ENCODE peak calls at places on chromosomes 12 and 14, in nine cellular contexts. F is SK-N-SH, R is colonic mucosa, B is astrocyte, T is A549, P is fibroblast of lung, Y is upper lobe of left lung, L is right atrium auricular region, H is mucosa of descending colon. M is an unnamed sample. For H3K4me1, the result is how much of the 10 kb centered on the place peaks cover.

GRCh38 chr14:72588521-72588920 is 305.4 kb downstream of the DPF3 start:
- DNase-seq in F (no peak), R (no peak), B (no peak), T (no peak), P (no peak), Y (no peak), L (no peak), H (no peak), M (no peak)

GRCh38 chr14:92481386-92481785 is 32.2 kb upstream of the RIN3 start:
- DNase-seq in F (no peak), R (no peak), B (peak), T (no peak), P (peak), Y (no peak), L (peak), H (no peak), M (no peak)

GRCh38 chr12:131613678-131614077 is 97.2 kb upstream of the SFSWAP start:
- DNase-seq in F (no peak), R (no peak), B (no peak), T (no peak), P (no peak), Y (peak), L (no peak), H (no peak), M (no peak)

GRCh38 chr12:13959131-13959734 is 22.2 kb downstream of the GRIN2B start:
- DNase-seq in F (no peak), R (peak), B (no peak), T (no peak), P (no peak), Y (peak), L (no peak), H (peak), M (no peak)

GRCh38 chr12:31444801-31445200 is 118.9 kb upstream of the SINHCAF start:
- DNase-seq in F (no peak), R (no peak), B (no peak), T (no peak), P (no peak), Y (no peak), L (no peak), H (no peak), M (no peak)

GRCh38 chr14:47040490-47040889 is 388.9 kb upstream of the RPL10L start:
- DNase-seq in F (no peak), R (no peak), B (peak), T (no peak), P (peak), Y (no peak), L (no peak), H (no peak), M (peak)

GRCh38 chr14:100536721-100537700 is 50.2 kb downstream of the BEGAIN start:
- DNase-seq in F (peak), R (peak), B (no peak), T (no peak), P (no peak), Y (peak), L (peak), H (peak), M (no peak)

GRCh38 chr12:22083167-22083566 is 37.1 kb downstream of the CMAS start:
- DNase-seq in F (no peak), R (no peak), B (peak), T (no peak), P (peak), Y (no peak), L (no peak), H (no peak), M (peak)

GRCh38 chr12:56046027-56046780 is 4.5 kb downstream of the RPS26 start:
- DNase-seq in F (no peak), R (no peak), B (no peak), T (no peak), P (no peak), Y (no peak), L (no peak), H (no peak), M (no peak)

GRCh38 chr12:111457071-111457470 is 51.3 kb downstream of the SH2B3 start:
- DNase-seq in F (no peak), R (no peak), B (no peak), T (no peak), P (no peak), Y (no peak), L (no peak), H (no peak), M (no peak)

GRCh38 chr12:817941-818600 is 65.7 kb downstream of the WNK1 start:
- DNase-seq in F (no peak), R (no peak), B (no peak), T (no peak), P (no peak), Y (no peak), L (no peak), H (no peak), M (no peak)

GRCh38 chr12:820336-820735 is 68.0 kb downstream of the WNK1 start:
- DNase-seq in F (no peak), R (no peak), B (no peak), T (no peak), P (no peak), Y (no peak), L (no peak), H (no peak), M (no peak)

GRCh38 chr12:823043-823698 is 70.8 kb downstream of the WNK1 start:
- DNase-seq in F (no peak), R (no peak), B (no peak), T (no peak), P (no peak), Y (no peak), L (no peak), H (no peak), M (no peak)

GRCh38 chr12:818733-819132 is 66.4 kb downstream of the WNK1 start:
- DNase-seq in F (no peak), R (no peak), B (peak), T (no peak), P (peak), Y (no peak), L (no peak), H (no peak), M (no peak)
- TF ChIP-seq CTCF in F (peak), R (no peak), B (peak), T (no peak), P (peak), Y (peak), L (no peak), H (no peak), M (peak)

GRCh38 chr14:104222396-104223036 is 84.1 kb downstream of the KIF26A start:
- DNase-seq in F (no peak), R (no peak), B (no peak), T (no peak), P (no peak), Y (peak), L (no peak), H (peak), M (no peak)
- H3K4me1 ChIP-seq in F (half or more), R (under half), B (under half), T (under half), P (under half), Y (under half), L (under half), H (under half), M (under half)

GRCh38 chr12:54662028-54662427 is 13.9 kb upstream of the DCD start:
- DNase-seq in F (no peak), R (no peak), B (no peak), T (no peak), P (no peak), Y (no peak), L (no peak), H (no peak), M (no peak)
- H3K4me3 ChIP-seq in F (no peak), R (no peak), B (no peak), T (no peak), P (no peak), Y (no peak), L (no peak), H (no peak), M (no peak)

GRCh38 chr14:58401587-58401986 is 5.9 kb downstream of the TOMM20L start:
- DNase-seq in F (no peak), R (no peak), B (no peak), T (no peak), P (no peak), Y (no peak), L (no peak), H (no peak), M (no peak)
- TF ChIP-seq CTCF in F (no peak), R (no peak), B (no peak), T (peak), P (no peak), Y (no peak), L (no peak), H (no peak), M (no peak)

DNA sequence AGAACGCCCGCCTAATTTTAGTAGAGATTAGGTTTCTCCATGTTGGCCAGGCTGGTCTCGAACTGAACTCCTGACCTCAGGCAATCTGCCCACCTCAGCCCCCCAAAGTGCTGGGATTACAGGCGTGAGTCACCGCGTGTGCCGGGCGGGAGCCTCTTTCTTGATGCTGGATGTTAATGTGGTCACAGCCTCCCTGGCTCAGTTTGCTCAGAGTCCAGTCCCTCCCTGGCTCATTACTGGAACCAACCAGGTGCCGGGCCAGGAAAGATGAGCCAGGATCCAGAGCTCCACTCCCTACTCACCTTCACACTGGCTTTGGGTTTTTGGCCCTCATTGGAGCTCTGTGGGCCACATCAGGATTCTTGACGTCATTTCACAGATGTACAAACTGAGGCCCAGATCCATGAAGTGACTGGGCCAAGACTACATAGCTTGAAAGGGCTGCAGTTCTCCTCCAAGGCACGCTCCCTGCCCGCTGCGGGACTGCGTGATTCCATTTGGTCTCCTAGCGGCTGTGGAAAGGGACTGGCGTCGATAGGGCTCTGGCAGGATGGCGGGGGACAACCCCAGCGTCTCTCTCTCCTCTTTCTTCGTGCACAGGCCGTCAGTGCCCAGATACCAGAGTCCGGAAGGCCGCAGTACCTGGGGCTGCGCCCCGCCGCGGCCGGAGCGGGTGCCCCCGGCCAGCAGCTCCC is 5.1 kb upstream of the SHMT2 start:
- DNase-seq in F (no peak), R (no peak), B (no peak), T (no peak), P (no peak), Y (peak), L (no peak), H (no peak), M (no peak)
- H3K4me1 ChIP-seq in F (under half), R (under half), B (under half), T (under half), P (under half), Y (under half), L (under half), H (under half), M (under half)

M was measured in Caco-2.